ENCODE peak calls at places on chromosomes 6 and 20, in four cellular contexts. A, T, N and C are unnamed samples.
A peak's percentile ranks its signal among the peaks of the same experiment; 100 is the strongest.

GRCh38 chr6:27617046-27617687 is 144.3 kb upstream of the ZNF184 start:
- DNase-seq in A (peak; percentile 33), T (no peak), N (no peak), C (no peak)

GRCh38 chr20:36992802-36993334 is 41.4 kb upstream of the SAMHD1 start:
- DNase-seq in A (no peak), T (no peak), N (no peak), C (no peak)

GRCh38 chr6:146546440-146546839 is 2.8 kb downstream of the RAB32 start:
- DNase-seq in A (peak; percentile 96), T (no peak), N (peak; percentile 50), C (no peak)

GRCh38 chr6:37965964-37966676 is 146.6 kb downstream of the ZFAND3 start:
- DNase-seq in A (peak; percentile 64), T (no peak), N (no peak), C (no peak)

GRCh38 chr20:34043025-34043424 is 49.3 kb downstream of the RALY start:
- DNase-seq in A (no peak), T (no peak), N (no peak), C (no peak)

GRCh38 chr20:13017235-13017634 is 8.5 kb downstream of the SPTLC3 start:
- DNase-seq in A (no peak), T (no peak), N (no peak), C (no peak)

GRCh38 chr6:82511546-82511945 is 147.9 kb downstream of the TPBG start:
- DNase-seq in A (no peak), T (no peak), N (no peak), C (peak; percentile 81)

GRCh38 chr20:63592661-63593060 is 18.6 kb upstream of the HELZ2 start:
- DNase-seq in A (no peak), T (no peak), N (no peak), C (no peak)

GRCh38 chr6:163711071-163711470 is 296.6 kb downstream of the QKI start:
- DNase-seq in A (no peak), T (no peak), N (no peak), C (no peak)

GRCh38 chr20:35699914-35700624 is 864 bp downstream of the ROMO1 start:
- DNase-seq in A (no peak), T (no peak), N (no peak), C (no peak)

GRCh38 chr20:33392016-33392415 is 9.3 kb downstream of the CDK5RAP1 start:
- DNase-seq in A (peak; percentile 83), T (no peak), N (no peak), C (no peak)

GRCh38 chr6:17431581-17431980 is 38.2 kb downstream of the CAP2 start:
- DNase-seq in A (peak; percentile 80), T (no peak), N (no peak), C (no peak)

GRCh38 chr6:132820629-132821381 is 6.4 kb downstream of the RPS12 start:
- DNase-seq in A (peak; percentile 28), T (no peak), N (no peak), C (no peak)

GRCh38 chr6:66735106-66735890 is 1028.3 kb upstream of the EYS start:
- DNase-seq in A (peak; percentile 79), T (no peak), N (peak; percentile 66), C (no peak)

GRCh38 chr20:14521436-14521835 is 184.0 kb upstream of the FLRT3 start:
- DNase-seq in A (peak; percentile 2), T (no peak), N (no peak), C (no peak)

GRCh38 chr6:44139351-44139743 is 12.0 kb downstream of the TMEM63B start:
- DNase-seq in A (no peak), T (no peak), N (no peak), C (no peak)